ENCODE peak calls at places on chromosome 22, in seven cellular contexts. F is activated T-cell treated with anti-CD3 and anti-CD28 coated beads for 1 hour; R is activated CD4-positive, alpha-beta T cell treated with anti-CD3 and anti-CD28 coated beads, Interleukin-2, amount 50 U/mL, for 1 hour; B is epithelial cell of esophagus; U is NCI-H774; H is H9; S is esophagus squamous epithelium. D is an unnamed sample.

GRCh38 chr22:31286360-31287255 is 5.7 kb downstream of the PIK3IP1 start:
- DNase-seq in R (peak), B (no peak), F (no peak), U (no peak), H (no peak), S (peak), D (no peak)

GRCh38 chr22:30327864-30328345 is 1.2 kb upstream of the TBC1D10A start:
- DNase-seq in R (no peak), S (no peak), U (no peak), F (no peak), H (peak), B (peak), D (no peak)

GRCh38 chr22:45092644-45093043 is 71.1 kb upstream of the NUP50 start:
- DNase-seq in H (no peak), S (no peak), F (no peak), B (no peak), U (no peak), R (no peak), D (no peak)

GRCh38 chr22:37518509-37519267 is 527 bp downstream of the CARD10 start:
- DNase-seq in R (no peak), U (no peak), S (no peak), B (no peak), F (no peak), H (no peak), D (no peak)

GRCh38 chr22:43004362-43005035 is 10.4 kb downstream of the PACSIN2 start:
- DNase-seq in U (no peak), H (no peak), R (no peak), S (no peak), B (no peak), F (no peak), D (no peak)

GRCh38 chr22:47388778-47389177 is 626.3 kb downstream of the TBC1D22A start:
- DNase-seq in R (no peak), U (no peak), S (no peak), B (no peak), H (no peak), F (no peak), D (no peak)

GRCh38 chr22:41563051-41563711 is 2.4 kb downstream of the CSDC2 start:
- DNase-seq in U (no peak), R (no peak), S (no peak), B (peak), H (peak), F (no peak), D (no peak)

GRCh38 chr22:32389685-32390084 is 22.4 kb downstream of the RTCB start:
- DNase-seq in H (no peak), S (no peak), F (no peak), B (no peak), U (no peak), R (no peak), D (no peak)

GRCh38 chr22:37905534-37906363 is at the start of gene MICALL1:
- DNase-seq in F (peak), H (peak), B (peak), S (no peak), R (peak), U (no peak), D (peak)

GRCh38 chr22:34943830-34944229 is 122.1 kb upstream of the ISX start:
- DNase-seq in S (no peak), H (no peak), U (no peak), B (no peak), R (no peak), F (no peak), D (no peak)

GRCh38 chr22:50711446-50712340 is 26.3 kb upstream of the ACR start:
- DNase-seq in U (no peak), R (no peak), H (no peak), S (no peak), B (no peak), F (no peak), D (no peak)

GRCh38 chr22:45211435-45211834 is 29.3 kb downstream of the KIAA0930 start:
- DNase-seq in R (no peak), U (no peak), H (no peak), B (no peak), F (no peak), S (no peak), D (no peak)

GRCh38 chr22:47374273-47374771 is 611.9 kb downstream of the TBC1D22A start:
- DNase-seq in H (no peak), U (no peak), B (no peak), R (no peak), S (no peak), F (no peak), D (no peak)

GRCh38 chr22:17562906-17563870 is at the start of gene SLC25A18:
- DNase-seq in U (no peak), S (no peak), H (peak), B (no peak), R (no peak), F (no peak), D (peak)

GRCh38 chr22:41939981-41940852 is 6.7 kb downstream of the CENPM start:
- DNase-seq in B (peak), S (peak), F (peak), U (peak), R (peak), H (no peak), D (peak)

GRCh38 chr22:48705159-48705916 is 1122.3 kb downstream of the BRD1 start:
- DNase-seq in U (no peak), H (no peak), R (no peak), B (no peak), S (no peak), F (no peak), D (peak)

GRCh38 chr22:36456459-36456835 is 25.0 kb downstream of the TXN2 start:
- DNase-seq in B (no peak), S (no peak), U (no peak), F (no peak), R (no peak), H (no peak), D (no peak)

GRCh38 chr22:39474351-39474991 is 17.7 kb downstream of the MGAT3 start:
- DNase-seq in S (no peak), F (no peak), B (no peak), H (peak), U (no peak), R (no peak), D (no peak)

GRCh38 chr22:26161746-26162145 is 7.5 kb upstream of the SEZ6L start:
- DNase-seq in U (no peak), B (no peak), F (no peak), S (no peak), R (no peak), H (no peak), D (no peak)

D was measured in pons.